ENCODE peak calls at places on chromosomes 12 and 14, in eight cellular contexts. T, F, G, B, C, S, H and K are unnamed samples.

GRCh38 chr14:51219473-51220448 is 20.3 kb upstream of the TMX1 start:
- DNase-seq in G (peak; percentile 45), F (no peak), C (peak; percentile 70), S (no peak), B (no peak), H (peak; percentile 53), T (peak; percentile 17), K (no peak)

GRCh38 chr14:95419569-95419968 is 96.9 kb downstream of the SYNE3 start:
- DNase-seq in F (no peak), S (no peak), B (no peak), C (no peak), T (no peak), G (no peak), H (no peak), K (no peak)

GRCh38 chr14:45253754-45254300 is 825 bp upstream of the MIS18BP1 start:
- DNase-seq in B (no peak), C (no peak), F (no peak), G (peak; percentile 67), T (no peak), H (peak; percentile 35), S (no peak), K (peak; percentile 8)

GRCh38 chr12:99983721-99984258 is 946 bp downstream of the ANKS1B start:
- DNase-seq in C (peak; percentile 21), S (no peak), G (peak; percentile 11), H (peak; percentile 57), B (no peak), F (no peak), T (no peak), K (no peak)

GRCh38 chr14:45211295-45211694 is 41.7 kb downstream of the MIS18BP1 start:
- DNase-seq in G (no peak), F (no peak), S (no peak), T (no peak), C (no peak), H (no peak), B (no peak), K (no peak)

GRCh38 chr12:32178341-32179010 is 71.8 kb downstream of the BICD1 start:
- DNase-seq in G (no peak), S (no peak), T (no peak), H (no peak), F (no peak), C (no peak), B (no peak), K (no peak)

GRCh38 chr14:44961151-44961729 is 507 bp downstream of the KLHL28 start:
- DNase-seq in B (peak; percentile 61), C (peak; percentile 37), H (peak; percentile 51), T (peak; percentile 64), G (peak; percentile 76), F (peak; percentile 8), S (peak; percentile 43), K (no peak)

GRCh38 chr12:13254311-13254710 is 57.8 kb downstream of the EMP1 start:
- DNase-seq in S (no peak), C (no peak), T (no peak), B (no peak), F (no peak), G (no peak), H (no peak), K (no peak)

GRCh38 chr14:85619866-85620265 is 89.9 kb downstream of the FLRT2 start:
- DNase-seq in F (no peak), S (no peak), B (no peak), T (peak; percentile 7), H (no peak), C (no peak), G (peak; percentile 21), K (no peak)

GRCh38 chr12:30796891-30797371 is 42.2 kb upstream of the CAPRIN2 start:
- DNase-seq in H (no peak), G (no peak), B (no peak), F (no peak), T (peak; percentile 68), S (peak; percentile 41), C (no peak), K (no peak)

GRCh38 chr14:37901978-37902377 is 305.7 kb upstream of the SSTR1 start:
- DNase-seq in C (no peak), S (no peak), G (no peak), B (no peak), F (no peak), T (peak; percentile 55), H (no peak), K (no peak)

GRCh38 chr14:104898870-104899510 is 25.7 kb upstream of the PLD4 start:
- DNase-seq in S (no peak), B (no peak), C (no peak), G (no peak), T (peak; percentile 19), F (no peak), H (no peak), K (no peak)

GRCh38 chr14:102316048-102316745 is 3.3 kb upstream of the ZNF839 start:
- DNase-seq in C (peak; percentile 90), G (no peak), H (peak; percentile 63), B (no peak), F (no peak), T (peak; percentile 68), S (no peak), K (no peak)

GRCh38 chr12:14893471-14894250 is 8.0 kb upstream of the MGP start:
- DNase-seq in C (peak; percentile 45), G (no peak), S (no peak), F (no peak), H (no peak), T (no peak), B (no peak), K (no peak)

GRCh38 chr12:6234214-6234613 is 34.0 kb downstream of the CD9 start:
- DNase-seq in F (no peak), C (no peak), S (no peak), G (no peak), H (no peak), T (no peak), B (no peak), K (no peak)